ENCODE peak calls at places on chromosomes 5 and 9, in nine cellular contexts. Y, T, P, S, Z, D, H, E and B are unnamed samples.

GRCh38 chr5:51396797-51397196 is 13.5 kb downstream of the ISL1 start:
- DNase-seq in S (no peak), H (no peak), D (no peak), P (no peak), Z (no peak), T (no peak), E (no peak), Y (no peak), B (no peak)

GRCh38 chr5:97528941-97529340 is 345.9 kb upstream of the RIOK2 start:
- DNase-seq in Y (peak; percentile 98), H (peak; percentile 78), E (no peak), Z (no peak), P (no peak), T (peak; percentile 65), S (peak; percentile 78), D (no peak), B (no peak)

GRCh38 chr9:128419061-128419925 is 1.4 kb upstream of the CERCAM start:
- DNase-seq in Y (peak; percentile 86), S (peak; percentile 45), D (no peak), P (no peak), T (peak; percentile 52), E (no peak), Z (no peak), H (peak; percentile 36), B (no peak)

GRCh38 chr9:136138566-136138965 is 19.9 kb upstream of the TMEM250 start:
- DNase-seq in E (no peak), D (no peak), P (no peak), H (no peak), Z (peak; percentile 82), S (no peak), Y (peak; percentile 93), T (no peak), B (no peak)

GRCh38 chr5:37189355-37189754 is 59.8 kb downstream of the CPLANE1 start:
- DNase-seq in E (no peak), S (peak; percentile 46), H (peak; percentile 35), D (no peak), T (no peak), Y (no peak), P (no peak), Z (no peak), B (no peak)

GRCh38 chr5:116750626-116751188 is 176.1 kb upstream of the SEMA6A start:
- DNase-seq in T (no peak), H (no peak), E (no peak), P (no peak), S (no peak), Z (no peak), D (no peak), Y (peak; percentile 24), B (no peak)

GRCh38 chr9:114072181-114073140 is 5.6 kb downstream of the AMBP start:
- DNase-seq in Z (no peak), T (peak; percentile 84), H (peak; percentile 44), E (peak; percentile 14), S (peak; percentile 46), D (no peak), Y (peak; percentile 54), P (no peak), B (no peak)

GRCh38 chr9:123453904-123454321 is 97.9 kb downstream of the CRB2 start:
- DNase-seq in Z (no peak), P (no peak), D (no peak), S (peak; percentile 14), Y (peak; percentile 28), T (no peak), H (no peak), E (peak; percentile 67), B (no peak)

GRCh38 chr9:133889498-133890301 is 102.4 kb downstream of the VAV2 start:
- DNase-seq in Y (peak; percentile 89), P (no peak), T (no peak), D (no peak), E (peak; percentile 28), Z (no peak), H (no peak), S (no peak), B (no peak)

GRCh38 chr5:9698125-9698848 is 68.1 kb upstream of the TAS2R1 start:
- DNase-seq in E (no peak), Z (no peak), S (peak; percentile 94), D (no peak), H (peak; percentile 77), T (peak; percentile 23), Y (no peak), P (no peak), B (no peak)

GRCh38 chr5:5634817-5635216 is 212.3 kb downstream of the ICE1 start:
- DNase-seq in H (no peak), Z (no peak), P (no peak), T (no peak), E (no peak), Y (peak; percentile 9), D (no peak), S (no peak), B (no peak)

GRCh38 chr5:39270172-39270848 is 50.9 kb upstream of the FYB1 start:
- DNase-seq in P (peak; percentile 67), Z (no peak), T (no peak), Y (no peak), E (no peak), H (no peak), S (no peak), D (no peak), B (no peak)

GRCh38 chr9:133347515-133347984 is 381 bp downstream of the MED22 start:
- DNase-seq in D (no peak), P (no peak), E (no peak), Y (peak; percentile 71), Z (peak; percentile 74), T (peak; percentile 25), S (no peak), H (no peak), B (no peak)

GRCh38 chr5:142134333-142135010 is 25.9 kb downstream of the NDFIP1 start:
- DNase-seq in P (no peak), T (no peak), S (no peak), H (no peak), Z (no peak), E (no peak), D (no peak), Y (no peak), B (no peak)

GRCh38 chr5:72378636-72379289 is 58.6 kb downstream of the PTCD2 start:
- DNase-seq in D (no peak), E (no peak), Y (peak; percentile 91), S (peak; percentile 79), P (no peak), T (peak; percentile 92), Z (peak; percentile 42), H (peak; percentile 94), B (no peak)

GRCh38 chr5:177453852-177454396 is 7.3 kb downstream of the PRR7 start:
- DNase-seq in S (no peak), H (no peak), P (no peak), D (no peak), T (peak; percentile 32), Y (peak; percentile 84), Z (no peak), E (no peak), B (no peak)

GRCh38 chr9:95463145-95464060 is 53.4 kb downstream of the PTCH1 start:
- DNase-seq in D (no peak), T (no peak), S (no peak), Y (no peak), P (no peak), E (no peak), Z (no peak), H (no peak), B (no peak)

GRCh38 chr5:117425163-117425562 is 850.5 kb upstream of the SEMA6A start:
- DNase-seq in D (no peak), Z (peak; percentile 38), H (no peak), P (no peak), E (no peak), T (no peak), Y (no peak), S (no peak), B (no peak)

GRCh38 chr9:101119206-101119819 is 90.8 kb downstream of the PLPPR1 start:
- DNase-seq in Y (peak; percentile 84), H (no peak), S (peak; percentile 6), T (peak; percentile 0), D (no peak), E (peak; percentile 16), P (no peak), Z (peak; percentile 66), B (peak; percentile 78)

GRCh38 chr9:69999331-69999730 is 44.3 kb upstream of the MAMDC2 start:
- DNase-seq in T (peak; percentile 9), S (no peak), H (peak; percentile 12), D (no peak), P (no peak), E (no peak), Z (no peak), Y (no peak), B (no peak)

GRCh38 chr5:132746592-132747063 is 598 bp upstream of the CCNI2 start:
- DNase-seq in E (no peak), H (no peak), Y (no peak), P (no peak), T (no peak), D (peak; percentile 26), S (no peak), Z (no peak), B (no peak)

GRCh38 chr9:121618504-121618903 is 32.9 kb upstream of the DAB2IP start:
- DNase-seq in E (no peak), D (no peak), Z (no peak), Y (no peak), P (no peak), T (no peak), S (no peak), H (no peak), B (no peak)

GRCh38 chr9:32839013-32839442 is 55.7 kb downstream of the TMEM215 start:
- DNase-seq in Y (no peak), T (no peak), H (no peak), D (no peak), E (no peak), S (no peak), P (no peak), Z (no peak), B (no peak)

GRCh38 chr5:174073088-174073487 is 27.6 kb downstream of the NSG2 start:
- DNase-seq in T (no peak), E (no peak), S (no peak), Y (no peak), Z (no peak), P (no peak), H (no peak), D (no peak), B (no peak)